ENCODE peak calls at places on chromosomes 11 and 22, in four cellular contexts. One of them, this sample, is unnamed.

GRCh38 chr11:124536520-124536919 is 6.9 kb downstream of the OR8B12 start:
- DNase-seq in PC-9: peak
- DNase-seq in cardiac fibroblast: peak
- DNase-seq in hypothalamus: no peak
- DNase-seq in this sample: peak

GRCh38 chr22:30298005-30298701 is 8.8 kb upstream of the CASTOR1 start:
- DNase-seq in PC-9: peak
- DNase-seq in cardiac fibroblast: no peak
- DNase-seq in hypothalamus: no peak
- DNase-seq in this sample: peak

GRCh38 chr22:39498368-39498767 is 3.7 kb upstream of the MIEF1 start:
- DNase-seq in PC-9: peak
- DNase-seq in cardiac fibroblast: peak
- DNase-seq in hypothalamus: no peak
- DNase-seq in this sample: no peak

GRCh38 chr11:122797651-122798050 is 40.6 kb upstream of the CRTAM start:
- DNase-seq in PC-9: no peak
- DNase-seq in cardiac fibroblast: no peak
- DNase-seq in hypothalamus: no peak
- DNase-seq in this sample: no peak

GRCh38 chr11:46808804-46809431 is 37.2 kb downstream of the CKAP5 start:
- DNase-seq in PC-9: no peak
- DNase-seq in cardiac fibroblast: peak
- DNase-seq in hypothalamus: no peak
- DNase-seq in this sample: peak

GRCh38 chr11:24697722-24698121 is 200.9 kb downstream of the LUZP2 start:
- DNase-seq in PC-9: no peak
- DNase-seq in cardiac fibroblast: peak
- DNase-seq in hypothalamus: no peak
- DNase-seq in this sample: no peak

GRCh38 chr22:21642584-21643448 is 714 bp downstream of the SDF2L1 start:
- DNase-seq in PC-9: peak
- DNase-seq in cardiac fibroblast: peak
- DNase-seq in hypothalamus: no peak
- DNase-seq in this sample: peak

GRCh38 chr22:48761546-48761945 is 1066.1 kb downstream of the BRD1 start:
- DNase-seq in PC-9: no peak
- DNase-seq in cardiac fibroblast: no peak
- DNase-seq in hypothalamus: no peak
- DNase-seq in this sample: no peak

GRCh38 chr11:8867856-8868705 is 42.9 kb upstream of the AKIP1 start:
- DNase-seq in PC-9: peak
- DNase-seq in cardiac fibroblast: peak
- DNase-seq in hypothalamus: no peak
- DNase-seq in this sample: peak

GRCh38 chr11:7219457-7219856 is 32.2 kb upstream of the SYT9 start:
- DNase-seq in PC-9: no peak
- DNase-seq in cardiac fibroblast: no peak
- DNase-seq in hypothalamus: no peak
- DNase-seq in this sample: no peak

GRCh38 chr11:46242961-46243795 is 34.3 kb upstream of the CREB3L1 start:
- DNase-seq in PC-9: peak
- DNase-seq in cardiac fibroblast: peak
- DNase-seq in hypothalamus: peak
- DNase-seq in this sample: peak

GRCh38 chr22:31295831-31296230 is 3.5 kb upstream of the PIK3IP1 start:
- DNase-seq in PC-9: peak
- DNase-seq in cardiac fibroblast: peak
- DNase-seq in hypothalamus: no peak
- DNase-seq in this sample: no peak